ENCODE peak calls at places on chromosomes 12 and 14, in six cellular contexts. One of them, this sample, is unnamed.

GRCh38 chr14:23402296-23403138 is 5.6 kb downstream of the MYH6 start:
- DNase-seq in kidney epithelial cell: no peak
- DNase-seq in NCI-H69: no peak
- DNase-seq in effector CD4-positive, alpha-beta T cell: no peak
- DNase-seq in iPS-NIHi11: peak
- DNase-seq in ELF-1: peak
- DNase-seq in this sample: no peak

GRCh38 chr14:31678421-31679249 is 117.4 kb downstream of the NUBPL start:
- DNase-seq in kidney epithelial cell: no peak
- DNase-seq in NCI-H69: no peak
- DNase-seq in effector CD4-positive, alpha-beta T cell: no peak
- DNase-seq in iPS-NIHi11: no peak
- DNase-seq in ELF-1: no peak
- DNase-seq in this sample: no peak

GRCh38 chr14:103699901-103700752 is 15.1 kb downstream of the XRCC3 start:
- DNase-seq in kidney epithelial cell: no peak
- DNase-seq in NCI-H69: no peak
- DNase-seq in effector CD4-positive, alpha-beta T cell: no peak
- DNase-seq in iPS-NIHi11: no peak
- DNase-seq in ELF-1: no peak
- DNase-seq in this sample: no peak

GRCh38 chr12:47080725-47081502 is 1.2 kb upstream of the AMIGO2 start:
- DNase-seq in kidney epithelial cell: peak
- DNase-seq in NCI-H69: no peak
- DNase-seq in effector CD4-positive, alpha-beta T cell: peak
- DNase-seq in iPS-NIHi11: peak
- DNase-seq in ELF-1: peak
- DNase-seq in this sample: no peak

GRCh38 chr14:105710119-105711057 is 184.0 kb downstream of the TMEM121 start:
- DNase-seq in kidney epithelial cell: no peak
- DNase-seq in NCI-H69: no peak
- DNase-seq in effector CD4-positive, alpha-beta T cell: no peak
- DNase-seq in iPS-NIHi11: no peak
- DNase-seq in ELF-1: peak
- DNase-seq in this sample: no peak

GRCh38 chr12:104359216-104359615 is 55.7 kb downstream of the EID3 start:
- DNase-seq in kidney epithelial cell: no peak
- DNase-seq in NCI-H69: no peak
- DNase-seq in effector CD4-positive, alpha-beta T cell: no peak
- DNase-seq in iPS-NIHi11: no peak
- DNase-seq in ELF-1: no peak
- DNase-seq in this sample: no peak

GRCh38 chr14:92644166-92644565 is 104.3 kb downstream of the LGMN start:
- DNase-seq in kidney epithelial cell: peak
- DNase-seq in NCI-H69: no peak
- DNase-seq in effector CD4-positive, alpha-beta T cell: no peak
- DNase-seq in iPS-NIHi11: no peak
- DNase-seq in ELF-1: peak
- DNase-seq in this sample: no peak

GRCh38 chr14:70660967-70661871 is 19.5 kb downstream of the TTC9 start:
- DNase-seq in kidney epithelial cell: no peak
- DNase-seq in NCI-H69: peak
- DNase-seq in effector CD4-positive, alpha-beta T cell: peak
- DNase-seq in iPS-NIHi11: no peak
- DNase-seq in ELF-1: peak
- DNase-seq in this sample: no peak

GRCh38 chr14:91873476-91874265 is 6.3 kb upstream of the TC2N start:
- DNase-seq in kidney epithelial cell: peak
- DNase-seq in NCI-H69: peak
- DNase-seq in effector CD4-positive, alpha-beta T cell: peak
- DNase-seq in iPS-NIHi11: no peak
- DNase-seq in ELF-1: no peak
- DNase-seq in this sample: no peak

This sample was measured in non-pigmented ciliary epithelial cell.